ENCODE peak calls at places on chromosomes 1 and 21, in four cellular contexts. One of them, this sample, is unnamed. For H3K4me1, the result is how much of the 10 kb centered on the place peaks cover.

GRCh38 chr1:150280138-150280707 is 2.1 kb upstream of the CIART start:
- DNase-seq in body of pancreas: peak
- DNase-seq in heart left ventricle: no peak
- DNase-seq in tibial nerve: no peak
- DNase-seq in this sample: peak

GRCh38 chr1:187516874-187517273 is 688.1 kb downstream of the PLA2G4A start:
- DNase-seq in body of pancreas: no peak
- DNase-seq in heart left ventricle: no peak
- DNase-seq in tibial nerve: no peak
- DNase-seq in this sample: no peak

GRCh38 chr1:171221665-171222591 is 26.4 kb upstream of the FMO1 start:
- DNase-seq in body of pancreas: no peak
- DNase-seq in heart left ventricle: no peak
- DNase-seq in tibial nerve: no peak
- DNase-seq in this sample: no peak

GRCh38 chr21:38440746-38441145 is 57.5 kb downstream of the ERG start:
- DNase-seq in body of pancreas: no peak
- DNase-seq in heart left ventricle: no peak
- DNase-seq in tibial nerve: no peak
- DNase-seq in this sample: no peak

GRCh38 chr1:224392411-224393249 is 36.0 kb downstream of the CNIH4 start:
- DNase-seq in body of pancreas: no peak
- DNase-seq in heart left ventricle: no peak
- DNase-seq in tibial nerve: no peak
- DNase-seq in this sample: no peak

GRCh38 chr1:243799908-243800307 is 50.1 kb downstream of the AKT3 start:
- DNase-seq in body of pancreas: no peak
- DNase-seq in heart left ventricle: no peak
- DNase-seq in tibial nerve: no peak
- DNase-seq in this sample: no peak

GRCh38 chr21:37984416-37984815 is 68.2 kb upstream of the KCNJ6 start:
- DNase-seq in body of pancreas: no peak
- DNase-seq in heart left ventricle: no peak
- DNase-seq in tibial nerve: no peak
- DNase-seq in this sample: no peak

GRCh38 chr1:6860401-6860800 is 75.1 kb downstream of the CAMTA1 start:
- DNase-seq in body of pancreas: no peak
- DNase-seq in heart left ventricle: no peak
- DNase-seq in tibial nerve: no peak
- DNase-seq in this sample: no peak

GRCh38 chr1:151377150-151377884 is 4.8 kb upstream of the SELENBP1 start:
- DNase-seq in body of pancreas: no peak
- DNase-seq in heart left ventricle: no peak
- DNase-seq in tibial nerve: no peak
- DNase-seq in this sample: no peak

GRCh38 chr1:27238032-27238431 is 3.6 kb downstream of the WDTC1 start:
- DNase-seq in body of pancreas: no peak
- DNase-seq in heart left ventricle: no peak
- DNase-seq in tibial nerve: no peak
- DNase-seq in this sample: no peak

GRCh38 chr1:41631154-41631553 is 146.7 kb upstream of the EDN2 start:
- DNase-seq in body of pancreas: no peak
- DNase-seq in heart left ventricle: no peak
- DNase-seq in tibial nerve: no peak
- DNase-seq in this sample: no peak

GRCh38 chr1:229223498-229223897 is 47.4 kb upstream of the RAB4A start:
- DNase-seq in body of pancreas: peak
- DNase-seq in heart left ventricle: no peak
- DNase-seq in tibial nerve: no peak
- DNase-seq in this sample: peak

GRCh38 chr1:107954121-107954520 is 10.9 kb downstream of the VAV3 start:
- DNase-seq in body of pancreas: no peak
- DNase-seq in heart left ventricle: no peak
- DNase-seq in tibial nerve: no peak
- DNase-seq in this sample: no peak

GRCh38 chr1:147630447-147630846 is 39.9 kb downstream of the ACP6 start:
- DNase-seq in body of pancreas: no peak
- DNase-seq in heart left ventricle: no peak
- DNase-seq in tibial nerve: no peak
- DNase-seq in this sample: no peak

GRCh38 chr1:109767596-109768334 is 4.0 kb upstream of the EPS8L3 start:
- DNase-seq in body of pancreas: peak
- DNase-seq in heart left ventricle: peak
- DNase-seq in tibial nerve: peak
- DNase-seq in this sample: peak

GRCh38 chr1:180291004-180291403 is 60.9 kb downstream of the LHX4 start:
- DNase-seq in body of pancreas: no peak
- DNase-seq in heart left ventricle: no peak
- DNase-seq in tibial nerve: no peak
- DNase-seq in this sample: no peak

GRCh38 chr1:229025576-229025975 is 245.3 kb upstream of the RAB4A start:
- DNase-seq in body of pancreas: no peak
- DNase-seq in heart left ventricle: no peak
- DNase-seq in tibial nerve: no peak
- DNase-seq in this sample: no peak

GRCh38 chr1:224766266-224766665 is 150.1 kb downstream of the CNIH3 start:
- DNase-seq in body of pancreas: no peak
- DNase-seq in heart left ventricle: no peak
- DNase-seq in tibial nerve: no peak
- DNase-seq in this sample: no peak

GRCh38 chr1:9248341-9249262 is 14.0 kb downstream of the H6PD start:
- DNase-seq in body of pancreas: peak
- DNase-seq in heart left ventricle: no peak
- DNase-seq in tibial nerve: no peak
- DNase-seq in this sample: no peak

GRCh38 chr1:9249263-9249533 is 14.6 kb downstream of the H6PD start:
- DNase-seq in body of pancreas: peak
- DNase-seq in heart left ventricle: no peak
- DNase-seq in tibial nerve: no peak
- DNase-seq in this sample: no peak

GRCh38 chr1:9246841-9247785 is 12.5 kb downstream of the H6PD start:
- DNase-seq in body of pancreas: peak
- DNase-seq in heart left ventricle: no peak
- DNase-seq in tibial nerve: no peak
- DNase-seq in this sample: no peak

GRCh38 chr1:9246215-9246614 is 11.6 kb downstream of the H6PD start:
- DNase-seq in body of pancreas: no peak
- DNase-seq in heart left ventricle: no peak
- DNase-seq in tibial nerve: no peak
- DNase-seq in this sample: no peak

GRCh38 chr1:9247894-9248293 is 13.3 kb downstream of the H6PD start:
- DNase-seq in body of pancreas: peak
- DNase-seq in heart left ventricle: no peak
- DNase-seq in tibial nerve: no peak
- DNase-seq in this sample: peak
- H3K4me1 ChIP-seq in body of pancreas: half or more
- H3K4me1 ChIP-seq in heart left ventricle: under half
- H3K4me1 ChIP-seq in tibial nerve: under half
- H3K4me1 ChIP-seq in this sample: under half

GRCh38 chr1:159921700-159922498 is 3.4 kb downstream of the TAGLN2 start:
- DNase-seq in body of pancreas: peak
- DNase-seq in heart left ventricle: peak
- DNase-seq in tibial nerve: no peak
- DNase-seq in this sample: no peak
- H3K4me3 ChIP-seq in body of pancreas: no peak
- H3K4me3 ChIP-seq in heart left ventricle: peak
- H3K4me3 ChIP-seq in tibial nerve: no peak
- H3K4me3 ChIP-seq in this sample: peak

GRCh38 chr1:8702121-8702520 is 115.3 kb downstream of the RERE start:
- DNase-seq in body of pancreas: peak
- DNase-seq in heart left ventricle: no peak
- DNase-seq in tibial nerve: no peak
- DNase-seq in this sample: no peak

GRCh38 chr1:8699679-8700078 is 117.8 kb downstream of the RERE start:
- DNase-seq in body of pancreas: no peak
- DNase-seq in heart left ventricle: no peak
- DNase-seq in tibial nerve: no peak
- DNase-seq in this sample: no peak

GRCh38 chr1:8705104-8705503 is 112.3 kb downstream of the RERE start:
- DNase-seq in body of pancreas: peak
- DNase-seq in heart left ventricle: no peak
- DNase-seq in tibial nerve: no peak
- DNase-seq in this sample: no peak

GRCh38 chr1:8706291-8706690 is 111.1 kb downstream of the RERE start:
- DNase-seq in body of pancreas: no peak
- DNase-seq in heart left ventricle: no peak
- DNase-seq in tibial nerve: no peak
- DNase-seq in this sample: no peak

DNA sequence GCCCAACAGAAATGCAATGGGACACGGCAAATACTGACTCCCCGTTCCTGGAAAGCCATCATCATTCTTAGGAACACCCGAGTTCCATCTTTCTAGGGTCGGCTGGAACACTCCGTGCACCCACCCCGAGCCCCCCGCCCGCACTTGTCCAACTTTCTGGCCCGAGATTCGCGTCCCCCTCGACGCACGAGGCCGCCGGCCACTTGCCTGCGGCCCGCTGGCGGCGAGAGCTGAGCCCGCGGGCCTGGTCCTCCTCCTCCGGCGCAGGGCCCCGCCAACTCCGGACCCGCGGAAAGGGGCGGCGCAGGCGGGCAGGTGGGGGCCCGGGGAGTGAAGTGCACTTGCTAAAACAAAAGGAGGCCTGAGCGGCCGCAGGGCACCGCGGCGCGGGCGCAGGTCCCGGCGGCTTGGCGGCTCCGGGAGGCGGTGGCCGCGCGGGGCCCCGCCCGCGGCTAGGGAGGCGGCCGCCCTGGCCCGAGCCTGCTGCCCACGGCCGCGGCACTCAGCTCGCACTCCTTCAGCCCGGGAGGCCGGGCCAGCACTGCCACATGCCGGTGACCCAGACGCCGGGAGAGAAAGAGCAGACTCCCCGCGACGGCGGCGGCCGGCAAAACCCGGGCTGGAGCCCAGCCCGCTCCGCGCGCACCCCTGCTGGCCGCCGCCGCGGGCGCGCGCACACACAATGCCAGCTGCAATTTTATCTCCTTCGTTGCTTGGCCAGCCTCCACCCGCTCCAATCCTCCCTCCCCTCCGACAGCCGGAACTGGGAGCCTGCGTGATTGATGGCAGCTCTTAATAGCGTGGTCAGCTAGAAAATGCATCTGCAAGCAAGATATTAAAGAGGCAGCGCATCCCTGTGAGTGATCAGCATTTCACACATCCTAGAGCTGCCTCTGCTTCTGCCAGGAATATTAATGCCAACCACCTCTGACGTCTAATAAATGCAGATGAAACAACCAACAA is 114.3 kb downstream of the RERE start:
- DNase-seq in body of pancreas: peak
- DNase-seq in heart left ventricle: peak
- DNase-seq in tibial nerve: peak
- DNase-seq in this sample: peak
- TF ChIP-seq POLR2A in body of pancreas: peak
- TF ChIP-seq POLR2A in heart left ventricle: no peak
- TF ChIP-seq POLR2A in tibial nerve: peak
- TF ChIP-seq POLR2A in this sample: peak

GRCh38 chr1:157177701-157178380 is 39.6 kb upstream of the ETV3 start:
- DNase-seq in body of pancreas: no peak
- DNase-seq in heart left ventricle: no peak
- DNase-seq in tibial nerve: no peak
- DNase-seq in this sample: no peak
- H3K4me1 ChIP-seq in body of pancreas: under half
- H3K4me1 ChIP-seq in heart left ventricle: under half
- H3K4me1 ChIP-seq in tibial nerve: under half
- H3K4me1 ChIP-seq in this sample: under half